ENCODE peak calls at places on chromosomes 4 and X, in four cellular contexts. One of them, this sample, is unnamed.

GRCh38 chrX:44890247-44890646 is 17.3 kb downstream of the KDM6A start:
- DNase-seq in HFF-Myc: no peak
- DNase-seq in neural progenitor cell: no peak
- DNase-seq in heart right ventricle: no peak
- DNase-seq in this sample: no peak

GRCh38 chrX:130555757-130556156 is 154.0 kb downstream of the RBMX2 start:
- DNase-seq in neural progenitor cell: no peak
- DNase-seq in HFF-Myc: no peak
- DNase-seq in heart right ventricle: no peak
- DNase-seq in this sample: no peak

GRCh38 chr4:122930877-122931276 is 8.5 kb upstream of the NUDT6 start:
- DNase-seq in neural progenitor cell: no peak
- DNase-seq in heart right ventricle: no peak
- DNase-seq in HFF-Myc: no peak
- DNase-seq in this sample: peak; percentile 57

GRCh38 chr4:81199831-81200230 is 15.2 kb downstream of the PRKG2 start:
- DNase-seq in heart right ventricle: no peak
- DNase-seq in neural progenitor cell: no peak
- DNase-seq in HFF-Myc: no peak
- DNase-seq in this sample: no peak

GRCh38 chr4:20430555-20430954 is 178.8 kb downstream of the SLIT2 start:
- DNase-seq in neural progenitor cell: no peak
- DNase-seq in HFF-Myc: no peak
- DNase-seq in heart right ventricle: no peak
- DNase-seq in this sample: peak; percentile 55

GRCh38 chr4:75633846-75634245 is 3.5 kb upstream of the CDKL2 start:
- DNase-seq in HFF-Myc: no peak
- DNase-seq in heart right ventricle: no peak
- DNase-seq in neural progenitor cell: no peak
- DNase-seq in this sample: peak; percentile 59

GRCh38 chr4:94801016-94801415 is 43.3 kb downstream of the BMPR1B start:
- DNase-seq in heart right ventricle: no peak
- DNase-seq in HFF-Myc: no peak
- DNase-seq in neural progenitor cell: no peak
- DNase-seq in this sample: no peak

GRCh38 chr4:52094746-52095145 is 43.6 kb downstream of the SPATA18 start:
- DNase-seq in heart right ventricle: no peak
- DNase-seq in HFF-Myc: no peak
- DNase-seq in neural progenitor cell: no peak
- DNase-seq in this sample: no peak

GRCh38 chr4:175882891-175883290 is 70.8 kb upstream of the GPM6A start:
- DNase-seq in HFF-Myc: no peak
- DNase-seq in heart right ventricle: no peak
- DNase-seq in neural progenitor cell: no peak
- DNase-seq in this sample: no peak

GRCh38 chrX:48786341-48786800 is at the start of gene GATA1:
- DNase-seq in neural progenitor cell: no peak
- DNase-seq in HFF-Myc: no peak
- DNase-seq in heart right ventricle: no peak
- DNase-seq in this sample: no peak

GRCh38 chr4:144861471-144861870 is 215.5 kb downstream of the HHIP start:
- DNase-seq in neural progenitor cell: no peak
- DNase-seq in heart right ventricle: no peak
- DNase-seq in HFF-Myc: no peak
- DNase-seq in this sample: no peak

GRCh38 chr4:38138363-38138762 is 178.2 kb downstream of the PTTG2 start:
- DNase-seq in HFF-Myc: no peak
- DNase-seq in heart right ventricle: no peak
- DNase-seq in neural progenitor cell: no peak
- DNase-seq in this sample: no peak

GRCh38 chrX:46754450-46755075 is 4.4 kb downstream of the SLC9A7 start:
- DNase-seq in heart right ventricle: no peak
- DNase-seq in HFF-Myc: no peak
- DNase-seq in neural progenitor cell: no peak
- DNase-seq in this sample: no peak

GRCh38 chr4:95362906-95363578 is 185.7 kb downstream of the UNC5C start:
- DNase-seq in neural progenitor cell: peak; percentile 49
- DNase-seq in HFF-Myc: peak; percentile 6
- DNase-seq in heart right ventricle: no peak
- DNase-seq in this sample: peak; percentile 35

GRCh38 chr4:44738615-44739014 is 12.3 kb upstream of the GNPDA2 start:
- DNase-seq in heart right ventricle: no peak
- DNase-seq in neural progenitor cell: no peak
- DNase-seq in HFF-Myc: no peak
- DNase-seq in this sample: peak; percentile 14

GRCh38 chrX:136146614-136147319 is 566 bp upstream of the FHL1 start:
- DNase-seq in heart right ventricle: peak; percentile 26
- DNase-seq in neural progenitor cell: peak; percentile 49
- DNase-seq in HFF-Myc: no peak
- DNase-seq in this sample: no peak

GRCh38 chrX:23784487-23785301 is 1.7 kb downstream of the SAT1 start:
- DNase-seq in heart right ventricle: no peak
- DNase-seq in neural progenitor cell: no peak
- DNase-seq in HFF-Myc: no peak
- DNase-seq in this sample: peak; percentile 86

GRCh38 chr4:4384837-4385236 is 2.1 kb upstream of the NSG1 start:
- DNase-seq in heart right ventricle: no peak
- DNase-seq in HFF-Myc: no peak
- DNase-seq in neural progenitor cell: peak; percentile 83
- DNase-seq in this sample: no peak

GRCh38 chrX:49041683-49042529 is 1.3 kb downstream of the TFE3 start:
- DNase-seq in neural progenitor cell: no peak
- DNase-seq in heart right ventricle: no peak
- DNase-seq in HFF-Myc: no peak
- DNase-seq in this sample: peak; percentile 59

GRCh38 chr4:8559011-8559410 is 21.2 kb upstream of the GPR78 start:
- DNase-seq in neural progenitor cell: no peak
- DNase-seq in heart right ventricle: no peak
- DNase-seq in HFF-Myc: no peak
- DNase-seq in this sample: no peak

GRCh38 chr4:77681792-77682191 is 76.2 kb downstream of the CXCL13 start:
- DNase-seq in HFF-Myc: no peak
- DNase-seq in heart right ventricle: no peak
- DNase-seq in neural progenitor cell: no peak
- DNase-seq in this sample: no peak

GRCh38 chr4:174592256-174592984 is 70.1 kb upstream of the HPGD start:
- DNase-seq in neural progenitor cell: no peak
- DNase-seq in HFF-Myc: no peak
- DNase-seq in heart right ventricle: no peak
- DNase-seq in this sample: no peak

GRCh38 chr4:36020351-36020750 is 224.0 kb downstream of the ARAP2 start:
- DNase-seq in HFF-Myc: no peak
- DNase-seq in heart right ventricle: no peak
- DNase-seq in neural progenitor cell: no peak
- DNase-seq in this sample: no peak

GRCh38 chrX:75211976-75212375 is 55.9 kb upstream of the ABCB7 start:
- DNase-seq in neural progenitor cell: no peak
- DNase-seq in heart right ventricle: no peak
- DNase-seq in HFF-Myc: no peak
- DNase-seq in this sample: no peak

GRCh38 chr4:127400736-127401346 is 231.9 kb upstream of the INTU start:
- DNase-seq in HFF-Myc: peak; percentile 75
- DNase-seq in heart right ventricle: peak; percentile 25
- DNase-seq in neural progenitor cell: peak; percentile 70
- DNase-seq in this sample: peak; percentile 85

GRCh38 chr4:40437741-40438383 is 102.7 kb downstream of the CHRNA9 start:
- DNase-seq in neural progenitor cell: no peak
- DNase-seq in HFF-Myc: no peak
- DNase-seq in heart right ventricle: no peak
- DNase-seq in this sample: no peak
- H3K4me3 ChIP-seq in neural progenitor cell: no peak overlapping the region
- H3K4me3 ChIP-seq in HFF-Myc: no peak overlapping the region
- H3K4me3 ChIP-seq in heart right ventricle: no peak overlapping the region
- H3K4me3 ChIP-seq in this sample: no peak overlapping the region

GRCh38 chr4:124486423-124486822 is 226.1 kb downstream of the ANKRD50 start:
- DNase-seq in heart right ventricle: no peak
- DNase-seq in HFF-Myc: no peak
- DNase-seq in neural progenitor cell: no peak
- DNase-seq in this sample: no peak
- TF ChIP-seq CTCF in heart right ventricle: no peak
- TF ChIP-seq CTCF in HFF-Myc: no peak
- TF ChIP-seq CTCF in neural progenitor cell: no peak
- TF ChIP-seq CTCF in this sample: no peak

DNA sequence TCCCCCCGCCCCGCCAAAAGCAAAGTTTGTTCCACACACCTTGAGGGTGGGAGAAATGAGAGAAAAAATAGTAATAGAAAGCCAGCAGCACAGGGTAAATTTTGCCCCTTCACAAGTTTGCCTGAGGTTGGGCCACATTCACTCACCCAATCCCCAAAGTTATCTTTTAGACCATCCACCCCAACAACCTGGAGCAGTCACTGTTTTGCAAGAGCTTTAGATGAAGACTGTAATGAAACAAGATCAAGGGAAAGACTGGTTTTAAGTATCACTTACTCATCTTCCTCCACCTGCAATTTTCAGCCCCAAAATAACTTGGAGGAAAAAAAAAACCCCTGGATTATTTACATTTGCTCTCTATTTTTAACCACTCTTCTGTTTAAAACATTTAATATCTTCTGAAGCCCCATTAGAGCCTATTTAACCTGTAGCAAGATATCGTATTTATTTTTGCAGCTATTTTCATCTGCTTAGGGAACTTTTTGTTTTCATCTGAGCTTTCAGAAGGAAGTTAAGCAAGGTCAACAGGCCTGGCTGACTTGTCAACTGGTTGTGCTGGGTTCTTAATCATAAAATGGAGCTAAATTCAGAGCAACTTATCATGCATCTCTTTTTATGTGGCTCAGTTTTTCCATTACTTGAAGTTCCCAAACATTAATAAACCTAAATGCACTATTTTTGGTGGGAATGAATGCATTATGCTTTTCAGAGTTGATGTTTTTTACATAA is 24.6 kb upstream of the TBL1X start:
- DNase-seq in heart right ventricle: no peak
- DNase-seq in neural progenitor cell: no peak
- DNase-seq in HFF-Myc: no peak
- DNase-seq in this sample: no peak
- H3K4me3 ChIP-seq in heart right ventricle: no peak overlapping the region
- H3K4me3 ChIP-seq in neural progenitor cell: no peak overlapping the region
- H3K4me3 ChIP-seq in HFF-Myc: no peak overlapping the region
- H3K4me3 ChIP-seq in this sample: no peak overlapping the region

GRCh38 chrX:17814557-17814956 is 46.5 kb downstream of the RAI2 start:
- DNase-seq in neural progenitor cell: no peak
- DNase-seq in HFF-Myc: no peak
- DNase-seq in heart right ventricle: no peak
- DNase-seq in this sample: peak; percentile 62

GRCh38 chrX:17814059-17814458 is 47.0 kb downstream of the RAI2 start:
- DNase-seq in HFF-Myc: no peak
- DNase-seq in neural progenitor cell: no peak
- DNase-seq in heart right ventricle: no peak
- DNase-seq in this sample: peak; percentile 14

GRCh38 chrX:17809984-17810383 is 51.1 kb downstream of the RAI2 start:
- DNase-seq in heart right ventricle: no peak
- DNase-seq in neural progenitor cell: no peak
- DNase-seq in HFF-Myc: no peak
- DNase-seq in this sample: no peak

GRCh38 chrX:17813277-17813676 is 47.8 kb downstream of the RAI2 start:
- DNase-seq in heart right ventricle: no peak
- DNase-seq in neural progenitor cell: no peak
- DNase-seq in HFF-Myc: no peak
- DNase-seq in this sample: no peak

GRCh38 chrX:17812763-17813162 is 48.3 kb downstream of the RAI2 start:
- DNase-seq in neural progenitor cell: peak; percentile 49
- DNase-seq in heart right ventricle: no peak
- DNase-seq in HFF-Myc: no peak
- DNase-seq in this sample: peak; percentile 49
- TF ChIP-seq CTCF in neural progenitor cell: peak; percentile 69
- TF ChIP-seq CTCF in heart right ventricle: peak; percentile 39
- TF ChIP-seq CTCF in HFF-Myc: peak; percentile 47
- TF ChIP-seq CTCF in this sample: peak; percentile 71

GRCh38 chrX:123756320-123756719 is 23.5 kb upstream of the THOC2 start:
- DNase-seq in neural progenitor cell: no peak
- DNase-seq in heart right ventricle: no peak
- DNase-seq in HFF-Myc: no peak
- DNase-seq in this sample: peak; percentile 84
- H3K4me3 ChIP-seq in neural progenitor cell: no peak overlapping the region
- H3K4me3 ChIP-seq in heart right ventricle: no peak overlapping the region
- H3K4me3 ChIP-seq in HFF-Myc: no peak overlapping the region
- H3K4me3 ChIP-seq in this sample: no peak overlapping the region